ENCODE peak calls at places on chromosomes 1 and 21, in nine cellular contexts. P is kidney, Q is uterus, X is body of pancreas, L is HCT116, N is heart left ventricle, F is breast epithelium, M is astrocyte of the cerebellum, S is choroid plexus epithelial cell. A is an unnamed sample.
A peak's percentile ranks its signal among the peaks of the same experiment; 100 is the strongest.

GRCh38 chr1:186082235-186082937 is 292.7 kb downstream of the TPR start:
- DNase-seq in S (peak; percentile 93), L (peak; percentile 35), X (peak; percentile 69), N (peak; percentile 77), M (peak; percentile 28), P (peak; percentile 87), F (peak; percentile 55), Q (peak; percentile 32), A (no peak)

GRCh38 chr1:54571803-54572202 is 23.8 kb downstream of the ACOT11 start:
- DNase-seq in Q (no peak), L (no peak), M (no peak), F (no peak), X (no peak), P (peak; percentile 22), N (no peak), S (peak; percentile 31), A (no peak)

GRCh38 chr1:17227358-17227915 is 21.5 kb upstream of the PADI3 start:
- DNase-seq in L (no peak), N (no peak), S (no peak), Q (no peak), F (no peak), P (peak; percentile 37), M (no peak), X (no peak), A (no peak)

GRCh38 chr1:9376886-9377333 is 84.2 kb downstream of the SPSB1 start:
- DNase-seq in Q (peak; percentile 94), P (peak; percentile 84), N (no peak), L (no peak), M (no peak), F (no peak), S (peak; percentile 41), X (peak; percentile 40), A (peak; percentile 92)

GRCh38 chr1:223421025-223421424 is 27.8 kb downstream of the CCDC185 start:
- DNase-seq in M (no peak), X (peak; percentile 88), N (peak; percentile 27), P (no peak), S (no peak), L (no peak), Q (no peak), F (no peak), A (no peak)

GRCh38 chr21:44300262-44300959 is 558 bp downstream of the PFKL start:
- DNase-seq in S (peak; percentile 40), X (peak; percentile 75), P (peak; percentile 94), M (no peak), Q (peak; percentile 63), N (peak; percentile 86), L (no peak), F (peak; percentile 80), A (peak; percentile 22)

GRCh38 chr1:205068457-205069035 is 15.7 kb downstream of the TMEM81 start:
- DNase-seq in L (no peak), M (no peak), Q (no peak), N (no peak), P (no peak), S (peak; percentile 58), F (no peak), X (no peak), A (peak; percentile 76)

GRCh38 chr1:244970236-244970652 is 105.9 kb upstream of the HNRNPU start:
- DNase-seq in P (peak; percentile 94), Q (no peak), S (no peak), M (no peak), F (no peak), X (peak; percentile 71), L (peak; percentile 42), N (no peak), A (peak; percentile 67)

GRCh38 chr1:162942903-162943567 is 82.1 kb upstream of the CCDC190 start:
- DNase-seq in Q (no peak), P (no peak), S (peak; percentile 92), N (no peak), M (peak; percentile 33), X (no peak), L (no peak), F (no peak), A (peak; percentile 65)

GRCh38 chr21:26460621-26461020 is 112.5 kb downstream of the CYYR1 start:
- DNase-seq in L (no peak), Q (no peak), M (no peak), F (no peak), X (no peak), P (no peak), S (no peak), N (no peak), A (no peak)

GRCh38 chr21:15300131-15300530 is 235.3 kb upstream of the NRIP1 start:
- DNase-seq in M (no peak), F (no peak), Q (no peak), N (no peak), S (no peak), X (no peak), P (no peak), L (no peak), A (no peak)

GRCh38 chr1:248622491-248623106 is 12.3 kb downstream of the OR2T11 start:
- DNase-seq in P (no peak), S (peak; percentile 21), X (peak; percentile 19), N (no peak), F (no peak), L (peak; percentile 6), M (no peak), Q (no peak), A (peak; percentile 55)

DNA sequence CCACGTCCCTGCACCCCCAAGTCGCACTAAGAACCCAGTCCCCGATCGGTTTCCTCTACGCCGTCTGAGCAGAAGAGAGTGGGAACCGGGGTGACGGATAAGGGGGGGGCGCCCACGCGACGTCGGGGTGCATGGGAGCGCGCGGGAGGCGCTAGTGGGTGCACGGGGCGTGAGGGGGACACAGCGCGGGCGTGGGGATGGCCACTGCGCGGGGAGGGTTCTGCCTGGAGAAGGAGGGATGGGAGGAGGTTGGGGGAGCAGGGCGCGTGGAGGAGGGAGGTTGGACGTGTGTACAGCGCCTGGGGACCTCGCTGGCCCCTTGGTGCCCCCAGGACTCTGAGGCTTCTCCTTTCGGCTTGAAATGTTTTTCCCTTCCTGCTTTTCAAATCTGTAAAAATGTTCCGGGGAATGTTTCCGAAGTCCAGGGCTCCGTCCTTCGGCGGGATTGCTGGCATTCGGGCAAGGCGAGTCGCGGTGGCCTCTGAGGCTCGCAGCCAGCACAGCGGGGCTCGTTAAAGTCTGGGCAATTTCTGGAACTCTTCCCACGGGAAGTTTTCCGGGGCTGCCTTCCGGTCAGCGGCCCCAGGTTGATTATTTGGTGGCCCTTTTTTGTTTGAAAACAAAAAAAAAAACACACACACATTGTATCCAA is 13.1 kb downstream of the RNF220 start:
- DNase-seq in S (no peak), Q (no peak), P (no peak), N (no peak), X (no peak), L (no peak), M (no peak), F (no peak), A (no peak)
- H3K4me3 ChIP-seq in S (no peak overlapping the region), Q (no peak overlapping the region), P (no peak overlapping the region), N (peak overlapping the region; percentile 54), X (no peak overlapping the region), L (no peak overlapping the region), M (no peak overlapping the region), F (peak overlapping the region; percentile 32), A (no peak overlapping the region)

GRCh38 chr21:20265704-20266368 is 732.4 kb upstream of the NCAM2 start:
- DNase-seq in X (no peak), F (no peak), M (no peak), Q (no peak), N (no peak), L (no peak), P (no peak), S (no peak), A (no peak)
- TF ChIP-seq CTCF in X (no peak), F (no peak), M (no peak), Q (no peak), N (no peak), L (no peak), P (no peak), S (no peak), A (no peak)

GRCh38 chr1:209766051-209766450 is 10.2 kb downstream of the TRAF3IP3 start:
- DNase-seq in M (no peak), Q (no peak), N (no peak), X (no peak), P (no peak), L (no peak), S (peak; percentile 8), F (no peak), A (no peak)

GRCh38 chr1:209769171-209769904 is 13.5 kb downstream of the TRAF3IP3 start:
- DNase-seq in F (no peak), X (peak; percentile 34), P (peak; percentile 86), N (peak; percentile 78), M (peak; percentile 81), Q (peak; percentile 56), L (no peak), S (peak; percentile 91), A (peak; percentile 95)

GRCh38 chr1:209767105-209767504 is 11.3 kb downstream of the TRAF3IP3 start:
- DNase-seq in P (no peak), F (no peak), S (no peak), L (no peak), N (no peak), X (no peak), Q (no peak), M (no peak), A (no peak)

GRCh38 chr1:209768354-209768774 is 12.5 kb downstream of the TRAF3IP3 start:
- DNase-seq in Q (no peak), X (no peak), P (peak; percentile 72), L (no peak), M (no peak), F (no peak), N (no peak), S (no peak), A (no peak)

GRCh38 chr1:209767706-209768105 is 11.9 kb downstream of the TRAF3IP3 start:
- DNase-seq in P (no peak), L (no peak), Q (no peak), M (no peak), F (no peak), X (no peak), S (no peak), N (no peak), A (no peak)
- H3K4me3 ChIP-seq in P (no peak overlapping the region), L (no peak overlapping the region), Q (no peak overlapping the region), M (no peak overlapping the region), F (no peak overlapping the region), X (no peak overlapping the region), S (no peak overlapping the region), N (peak overlapping the region; percentile 59), A (no peak overlapping the region)

GRCh38 chr21:37460196-37460595 is 93.6 kb downstream of the DYRK1A start:
- DNase-seq in L (no peak), F (no peak), M (no peak), N (no peak), X (no peak), S (no peak), P (no peak), Q (no peak), A (no peak)
- TF ChIP-seq CTCF in L (peak; percentile 63), F (no peak), M (peak; percentile 23), N (no peak), X (no peak), S (peak; percentile 44), P (no peak), Q (no peak), A (no peak)

GRCh38 chr1:2556277-2557145 is at the start of gene TNFRSF14:
- DNase-seq in X (peak; percentile 52), S (peak; percentile 74), F (no peak), Q (peak; percentile 52), M (no peak), P (peak; percentile 86), L (no peak), N (peak; percentile 65), A (peak; percentile 54)
- H3K4me3 ChIP-seq in X (peak within 1 kb of the TSS; percentile 22), S (peak within 1 kb of the TSS; percentile 69), F (peak within 1 kb of the TSS; percentile 66), Q (peak within 1 kb of the TSS; percentile 82), M (peak within 1 kb of the TSS; percentile 35), P (peak within 1 kb of the TSS; percentile 82), L (no peak within 1 kb of the TSS), N (peak within 1 kb of the TSS; percentile 83), A (peak within 1 kb of the TSS; percentile 69)